ENCODE peak calls at places on chromosomes 16 and 17, in nine cellular contexts. U, E, A, Z, S, B, P, K and X are unnamed samples.

GRCh38 chr16:84498859-84499620 is 5.4 kb downstream of the MEAK7 start:
- DNase-seq in U (peak; percentile 47), E (no peak), A (no peak), Z (peak; percentile 73), S (no peak), B (no peak), P (no peak), K (no peak), X (no peak)

GRCh38 chr16:24344791-24345190 is 88.7 kb downstream of the CACNG3 start:
- DNase-seq in U (no peak), E (no peak), A (no peak), Z (no peak), S (no peak), B (no peak), P (no peak), K (no peak), X (no peak)

GRCh38 chr16:65315004-65315398 is 193.1 kb upstream of the CDH11 start:
- DNase-seq in U (no peak), E (peak; percentile 87), A (no peak), Z (no peak), S (peak; percentile 70), B (no peak), P (no peak), K (no peak), X (no peak)

GRCh38 chr17:66468241-66469087 is 166.1 kb downstream of the PRKCA start:
- DNase-seq in U (no peak), E (no peak), A (peak; percentile 26), Z (no peak), S (no peak), B (no peak), P (no peak), K (no peak), X (no peak)

GRCh38 chr17:42354956-42355843 is 33.0 kb downstream of the STAT3 start:
- DNase-seq in U (no peak), E (no peak), A (no peak), Z (no peak), S (no peak), B (no peak), P (no peak), K (no peak), X (no peak)

GRCh38 chr16:4911831-4912422 is 25.0 kb downstream of the PPL start:
- DNase-seq in U (no peak), E (no peak), A (peak; percentile 33), Z (no peak), S (no peak), B (no peak), P (no peak), K (no peak), X (no peak)

GRCh38 chr16:85019659-85020245 is 7.8 kb upstream of the KIAA0513 start:
- DNase-seq in U (peak; percentile 24), E (no peak), A (no peak), Z (no peak), S (peak; percentile 64), B (no peak), P (no peak), K (peak; percentile 69), X (peak; percentile 47)

GRCh38 chr16:74871608-74872007 is 97.0 kb upstream of the FA2H start:
- DNase-seq in U (no peak), E (no peak), A (no peak), Z (no peak), S (no peak), B (no peak), P (no peak), K (no peak), X (no peak)

GRCh38 chr16:67726106-67727034 is 7.3 kb upstream of the GFOD2 start:
- DNase-seq in U (peak; percentile 52), E (no peak), A (peak; percentile 4), Z (no peak), S (no peak), B (no peak), P (no peak), K (no peak), X (peak; percentile 98)

GRCh38 chr17:1109606-1110523 is 69.9 kb downstream of the ABR start:
- DNase-seq in U (peak; percentile 92), E (peak; percentile 62), A (no peak), Z (no peak), S (peak; percentile 71), B (no peak), P (no peak), K (no peak), X (no peak)
- TF ChIP-seq POLR2A in U (no peak), E (no peak), A (no peak), Z (no peak), S (no peak), B (no peak), P (no peak), K (no peak), X (no peak)

DNA sequence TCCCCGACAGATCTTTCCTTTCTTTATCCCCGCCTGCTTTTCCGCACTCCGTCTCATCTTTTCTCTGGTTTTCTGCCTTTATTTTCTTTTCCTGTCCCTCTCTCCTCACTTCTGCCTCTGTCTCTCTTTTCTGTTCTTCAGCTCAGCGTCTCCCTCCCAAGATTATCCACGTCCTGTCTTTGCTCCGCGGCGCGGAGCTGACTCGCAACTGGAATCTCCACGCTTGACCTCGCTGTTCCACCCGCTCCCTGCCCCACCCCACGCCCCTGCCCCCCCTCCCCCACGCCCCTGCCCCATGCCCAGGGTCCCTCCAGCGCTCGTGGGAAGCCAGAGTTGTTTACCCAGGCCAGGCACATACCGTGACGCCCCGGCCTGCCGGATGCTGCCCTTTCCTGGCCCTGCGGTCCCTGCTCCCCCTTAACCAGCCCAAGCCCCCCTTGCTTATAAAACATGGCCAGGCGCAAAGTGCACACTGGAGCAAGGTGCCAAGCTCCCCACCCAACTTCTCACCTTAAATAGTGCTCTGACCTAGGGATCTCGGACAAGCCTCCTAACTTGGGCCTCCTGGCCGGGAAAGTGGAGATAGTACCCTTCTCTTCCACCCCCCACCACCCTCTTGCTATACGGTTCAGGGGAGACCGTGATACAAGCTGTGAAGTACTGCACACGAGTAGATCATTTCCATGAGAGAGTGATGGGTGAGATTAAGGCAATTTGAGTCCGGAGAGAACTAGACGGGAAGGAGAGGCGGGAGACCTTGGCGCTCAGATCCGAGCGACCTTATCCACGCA is 4.7 kb upstream of the LHX1 start:
- DNase-seq in U (no peak), E (no peak), A (no peak), Z (no peak), S (no peak), B (no peak), P (no peak), K (no peak), X (no peak)
- H3K4me1 ChIP-seq in U (peaks cover 75% of the 10 kb centered on the region), E (peaks cover 14% of the 10 kb centered on the region), A (peaks cover 6% of the 10 kb centered on the region), Z (peaks cover 70% of the 10 kb centered on the region), S (peaks cover 61% of the 10 kb centered on the region), B (peaks cover 64% of the 10 kb centered on the region), P (peaks cover 63% of the 10 kb centered on the region), K (no peaks in the 10 kb centered on the region), X (no peaks in the 10 kb centered on the region)

GRCh38 chr16:80084614-80085013 is 456.2 kb upstream of the DYNLRB2 start:
- DNase-seq in U (no peak), E (peak; percentile 64), A (no peak), Z (no peak), S (peak; percentile 43), B (no peak), P (no peak), K (peak; percentile 58), X (peak; percentile 71)
- TF ChIP-seq CTCF in U (peak; percentile 42), E (peak; percentile 71), A (peak; percentile 33), Z (peak; percentile 28), S (peak; percentile 53), B (peak; percentile 62), P (peak; percentile 36), K (peak; percentile 74), X (peak; percentile 70)

GRCh38 chr17:16975266-16975651 is 3.3 kb upstream of the TNFRSF13B start:
- DNase-seq in U (no peak), E (no peak), A (no peak), Z (no peak), S (no peak), B (peak; percentile 83), P (no peak), K (no peak), X (no peak)
- TF ChIP-seq POLR2A in U (no peak), E (no peak), A (no peak), Z (no peak), S (no peak), B (no peak), P (no peak), K (no peak), X (no peak)

GRCh38 chr17:80769936-80770625 is 221.6 kb upstream of the CHMP6 start:
- DNase-seq in U (no peak), E (no peak), A (no peak), Z (no peak), S (no peak), B (no peak), P (no peak), K (no peak), X (no peak)
- H3K4me1 ChIP-seq in U (peaks cover 30% of the 10 kb centered on the region), E (no peaks in the 10 kb centered on the region), A (peaks cover 18% of the 10 kb centered on the region), Z (peaks cover 5% of the 10 kb centered on the region), S (peaks cover 12% of the 10 kb centered on the region), B (peaks cover 31% of the 10 kb centered on the region), P (peaks cover 4% of the 10 kb centered on the region), K (no peaks in the 10 kb centered on the region), X (no peaks in the 10 kb centered on the region)

GRCh38 chr17:2911755-2912111 is 115.5 kb downstream of the RAP1GAP2 start:
- DNase-seq in U (no peak), E (no peak), A (no peak), Z (no peak), S (no peak), B (no peak), P (no peak), K (no peak), X (no peak)

GRCh38 chr17:2921443-2921842 is 125.2 kb downstream of the RAP1GAP2 start:
- DNase-seq in U (no peak), E (no peak), A (no peak), Z (no peak), S (no peak), B (no peak), P (no peak), K (no peak), X (no peak)

GRCh38 chr17:2912754-2913153 is 116.5 kb downstream of the RAP1GAP2 start:
- DNase-seq in U (no peak), E (no peak), A (no peak), Z (no peak), S (no peak), B (no peak), P (no peak), K (no peak), X (no peak)

GRCh38 chr17:2911035-2911754 is 115.0 kb downstream of the RAP1GAP2 start:
- DNase-seq in U (no peak), E (no peak), A (no peak), Z (no peak), S (peak; percentile 46), B (no peak), P (no peak), K (no peak), X (no peak)

GRCh38 chr17:2916362-2916928 is 120.2 kb downstream of the RAP1GAP2 start:
- DNase-seq in U (no peak), E (no peak), A (no peak), Z (no peak), S (no peak), B (no peak), P (no peak), K (no peak), X (no peak)
- TF ChIP-seq CTCF in U (no peak), E (no peak), A (no peak), Z (no peak), S (no peak), B (no peak), P (no peak), K (no peak), X (no peak)